ENCODE peak calls at places on chromosome 10, in nine cellular contexts. B is T-cell; R is DND-41; W is stimulated activated naive CD8-positive, alpha-beta T cell treated with anti-CD3 and anti-CD28 coated beads, Interleukin-15, amount 100 ng/mL, for 72 hours; M is pancreas; Q is central memory CD8-positive, alpha-beta T cell; U is Panc1; H is activated B cell treated with CpG ODN at 0.5 μM for 24 hours; O is right cardiac atrium. F is an unnamed sample.

GRCh38 chr10:6023661-6024333 is 38.4 kb downstream of the IL2RA start:
- ATAC-seq in B (no peak), R (no peak), W (no peak), M (no peak), Q (no peak), U (no peak), H (no peak), O (no peak), F (no peak)

GRCh38 chr10:94299417-94299816 is 63.3 kb downstream of the NOC3L start:
- ATAC-seq in B (peak), R (peak), W (peak), M (no peak), Q (no peak), U (no peak), H (no peak), O (no peak), F (peak)

GRCh38 chr10:31526178-31526577 is 207.2 kb downstream of the ZEB1 start:
- ATAC-seq in B (no peak), R (no peak), W (no peak), M (no peak), Q (no peak), U (no peak), H (no peak), O (no peak), F (no peak)

GRCh38 chr10:117684673-117685211 is 142.2 kb downstream of the EMX2 start:
- ATAC-seq in B (no peak), R (no peak), W (no peak), M (peak), Q (no peak), U (no peak), H (no peak), O (peak), F (no peak)

GRCh38 chr10:43126759-43127424 is 11.4 kb upstream of the CSGALNACT2 start:
- ATAC-seq in B (no peak), R (no peak), W (no peak), M (no peak), Q (peak), U (no peak), H (peak), O (no peak), F (peak)

GRCh38 chr10:97388152-97388551 is 13.0 kb downstream of the RRP12 start:
- ATAC-seq in B (no peak), R (no peak), W (no peak), M (peak), Q (no peak), U (peak), H (no peak), O (peak), F (no peak)

GRCh38 chr10:71767420-71768035 is 5.8 kb downstream of the VSIR start:
- ATAC-seq in B (no peak), R (no peak), W (no peak), M (no peak), Q (no peak), U (peak), H (no peak), O (peak), F (no peak)

GRCh38 chr10:6928531-6929080 is 348.5 kb upstream of the PRKCQ start:
- ATAC-seq in B (no peak), R (no peak), W (no peak), M (no peak), Q (peak), U (no peak), H (no peak), O (no peak), F (no peak)

GRCh38 chr10:127649642-127650041 is 87.3 kb upstream of the FOXI2 start:
- ATAC-seq in B (no peak), R (no peak), W (no peak), M (no peak), Q (no peak), U (peak), H (no peak), O (no peak), F (no peak)

GRCh38 chr10:17913604-17914003 is 38.1 kb upstream of the SLC39A12 start:
- ATAC-seq in B (no peak), R (no peak), W (no peak), M (no peak), Q (no peak), U (no peak), H (no peak), O (peak), F (no peak)

GRCh38 chr10:24971374-24971773 is 19.0 kb upstream of the PRTFDC1 start:
- ATAC-seq in B (no peak), R (no peak), W (no peak), M (no peak), Q (no peak), U (no peak), H (no peak), O (no peak), F (no peak)

GRCh38 chr10:52452600-52453493 is 138.8 kb downstream of the DKK1 start:
- ATAC-seq in B (no peak), R (no peak), W (no peak), M (no peak), Q (no peak), U (no peak), H (no peak), O (peak), F (no peak)

GRCh38 chr10:113933894-113934532 is 79.6 kb downstream of the NHLRC2 start:
- ATAC-seq in B (no peak), R (no peak), W (no peak), M (no peak), Q (no peak), U (no peak), H (no peak), O (no peak), F (no peak)

GRCh38 chr10:71045188-71045841 is 156.9 kb upstream of the PCBD1 start:
- ATAC-seq in B (no peak), R (no peak), W (no peak), M (peak), Q (no peak), U (no peak), H (no peak), O (peak), F (no peak)

GRCh38 chr10:43251664-43252165 is 15.2 kb downstream of the RASGEF1A start:
- ATAC-seq in B (no peak), R (no peak), W (no peak), M (no peak), Q (no peak), U (no peak), H (no peak), O (no peak), F (no peak)

GRCh38 chr10:89295597-89295996 is 6.2 kb upstream of the IFIT2 start:
- ATAC-seq in B (no peak), R (peak), W (peak), M (peak), Q (no peak), U (no peak), H (no peak), O (peak), F (no peak)

GRCh38 chr10:44986670-44987069 is 8.1 kb upstream of the DEPP1 start:
- ATAC-seq in B (no peak), R (no peak), W (no peak), M (no peak), Q (no peak), U (no peak), H (no peak), O (peak), F (no peak)

GRCh38 chr10:117240730-117241529 is at the start of gene SLC18A2:
- ATAC-seq in B (no peak), R (no peak), W (peak), M (peak), Q (no peak), U (no peak), H (no peak), O (peak), F (no peak)

GRCh38 chr10:116608683-116609594 is 11.8 kb upstream of the PNLIPRP2 start:
- ATAC-seq in B (no peak), R (no peak), W (no peak), M (peak), Q (no peak), U (peak), H (no peak), O (peak), F (no peak)

GRCh38 chr10:49564461-49565009 is 25.6 kb upstream of the ERCC6 start:
- ATAC-seq in B (no peak), R (no peak), W (no peak), M (no peak), Q (no peak), U (no peak), H (no peak), O (peak), F (no peak)

GRCh38 chr10:29253096-29254029 is 35.5 kb upstream of the LYZL1 start:
- ATAC-seq in B (no peak), R (no peak), W (no peak), M (no peak), Q (no peak), U (no peak), H (no peak), O (no peak), F (no peak)

GRCh38 chr10:70690584-70690983 is 18.3 kb downstream of the ADAMTS14 start:
- ATAC-seq in B (no peak), R (no peak), W (no peak), M (no peak), Q (no peak), U (no peak), H (no peak), O (peak), F (no peak)

GRCh38 chr10:22086730-22087364 is 83.3 kb upstream of the DNAJC1 start:
- ATAC-seq in B (no peak), R (no peak), W (no peak), M (peak), Q (no peak), U (peak), H (no peak), O (peak), F (no peak)

GRCh38 chr10:50544095-50544856 is 79.5 kb downstream of the SGMS1 start:
- ATAC-seq in B (no peak), R (no peak), W (no peak), M (no peak), Q (no peak), U (no peak), H (no peak), O (no peak), F (no peak)

GRCh38 chr10:131921191-131921590 is 20.4 kb downstream of the PPP2R2D start:
- ATAC-seq in B (no peak), R (no peak), W (no peak), M (no peak), Q (no peak), U (peak), H (peak), O (no peak), F (peak)

GRCh38 chr10:51029172-51029641 is 45.1 kb upstream of the PRKG1 start:
- ATAC-seq in B (no peak), R (no peak), W (no peak), M (no peak), Q (no peak), U (no peak), H (no peak), O (peak), F (no peak)

GRCh38 chr10:15545884-15546283 is 173.8 kb downstream of the ITGA8 start:
- ATAC-seq in B (no peak), R (no peak), W (no peak), M (no peak), Q (no peak), U (no peak), H (no peak), O (no peak), F (no peak)

F was measured in stimulated activated memory B cell treated with anti-CD40 and anti-IgM and Interleukin-4, amounts not matched to agents 10 μg/mL and 1 μg/mL and 100 μg/mL, for 72 hours.